ENCODE peak calls at places on chromosomes 11 and 22, in six cellular contexts. One of them, this sample, is unnamed.

GRCh38 chr11:43575931-43576833 is 104.4 kb upstream of the HSD17B12 start:
- DNase-seq in heart right ventricle: no peak
- DNase-seq in kidney epithelial cell: no peak
- DNase-seq in foreskin fibroblast: no peak
- DNase-seq in cardiac fibroblast: peak
- DNase-seq in fibroblast of lung: no peak
- DNase-seq in this sample: no peak

GRCh38 chr22:45154383-45154782 is 9.3 kb upstream of the NUP50 start:
- DNase-seq in kidney epithelial cell: no peak
- DNase-seq in fibroblast of lung: peak
- DNase-seq in cardiac fibroblast: peak
- DNase-seq in foreskin fibroblast: peak
- DNase-seq in heart right ventricle: no peak
- DNase-seq in this sample: no peak

GRCh38 chr11:83078269-83078668 is 6.6 kb upstream of the RAB30 start:
- DNase-seq in fibroblast of lung: no peak
- DNase-seq in kidney epithelial cell: no peak
- DNase-seq in heart right ventricle: no peak
- DNase-seq in cardiac fibroblast: no peak
- DNase-seq in foreskin fibroblast: no peak
- DNase-seq in this sample: no peak

GRCh38 chr11:102451693-102452460 is 688 bp downstream of the TMEM123 start:
- DNase-seq in kidney epithelial cell: no peak
- DNase-seq in heart right ventricle: peak
- DNase-seq in cardiac fibroblast: peak
- DNase-seq in fibroblast of lung: peak
- DNase-seq in foreskin fibroblast: no peak
- DNase-seq in this sample: peak

GRCh38 chr11:73173755-73174494 is 31.8 kb upstream of the FCHSD2 start:
- DNase-seq in cardiac fibroblast: no peak
- DNase-seq in heart right ventricle: peak
- DNase-seq in kidney epithelial cell: no peak
- DNase-seq in fibroblast of lung: no peak
- DNase-seq in foreskin fibroblast: no peak
- DNase-seq in this sample: no peak

GRCh38 chr22:36911887-36912661 is 1.4 kb upstream of the CSF2RB start:
- DNase-seq in kidney epithelial cell: no peak
- DNase-seq in foreskin fibroblast: no peak
- DNase-seq in cardiac fibroblast: no peak
- DNase-seq in heart right ventricle: no peak
- DNase-seq in fibroblast of lung: no peak
- DNase-seq in this sample: no peak

GRCh38 chr22:32826537-32826936 is 25.0 kb downstream of the TIMP3 start:
- DNase-seq in heart right ventricle: no peak
- DNase-seq in fibroblast of lung: no peak
- DNase-seq in kidney epithelial cell: no peak
- DNase-seq in cardiac fibroblast: no peak
- DNase-seq in foreskin fibroblast: no peak
- DNase-seq in this sample: no peak

GRCh38 chr11:15278129-15278528 is 163.4 kb downstream of the INSC start:
- DNase-seq in cardiac fibroblast: peak
- DNase-seq in heart right ventricle: no peak
- DNase-seq in kidney epithelial cell: no peak
- DNase-seq in fibroblast of lung: peak
- DNase-seq in foreskin fibroblast: no peak
- DNase-seq in this sample: no peak

GRCh38 chr11:70481625-70482528 is 83.5 kb downstream of the CTTN start:
- DNase-seq in kidney epithelial cell: peak
- DNase-seq in cardiac fibroblast: peak
- DNase-seq in heart right ventricle: peak
- DNase-seq in fibroblast of lung: peak
- DNase-seq in foreskin fibroblast: peak
- DNase-seq in this sample: no peak

GRCh38 chr11:105144887-105145286 is 5.3 kb upstream of the CARD18 start:
- DNase-seq in kidney epithelial cell: peak
- DNase-seq in cardiac fibroblast: peak
- DNase-seq in foreskin fibroblast: peak
- DNase-seq in fibroblast of lung: peak
- DNase-seq in heart right ventricle: no peak
- DNase-seq in this sample: no peak

GRCh38 chr11:66020618-66021357 is 5.5 kb downstream of the CATSPER1 start:
- DNase-seq in kidney epithelial cell: peak
- DNase-seq in fibroblast of lung: peak
- DNase-seq in heart right ventricle: no peak
- DNase-seq in cardiac fibroblast: peak
- DNase-seq in foreskin fibroblast: peak
- DNase-seq in this sample: no peak

GRCh38 chr11:22928207-22928917 is 68.1 kb upstream of the CCDC179 start:
- DNase-seq in foreskin fibroblast: no peak
- DNase-seq in fibroblast of lung: no peak
- DNase-seq in heart right ventricle: no peak
- DNase-seq in kidney epithelial cell: no peak
- DNase-seq in cardiac fibroblast: peak
- DNase-seq in this sample: no peak

GRCh38 chr11:128505449-128506058 is 81.8 kb downstream of the ETS1 start:
- DNase-seq in fibroblast of lung: no peak
- DNase-seq in kidney epithelial cell: no peak
- DNase-seq in heart right ventricle: no peak
- DNase-seq in cardiac fibroblast: peak
- DNase-seq in foreskin fibroblast: no peak
- DNase-seq in this sample: no peak

GRCh38 chr11:131297441-131297840 is 73.0 kb upstream of the NTM start:
- DNase-seq in cardiac fibroblast: no peak
- DNase-seq in foreskin fibroblast: no peak
- DNase-seq in fibroblast of lung: no peak
- DNase-seq in kidney epithelial cell: no peak
- DNase-seq in heart right ventricle: no peak
- DNase-seq in this sample: no peak

GRCh38 chr22:40276877-40277823 is 69.2 kb upstream of the ADSL start:
- DNase-seq in fibroblast of lung: peak
- DNase-seq in heart right ventricle: peak
- DNase-seq in cardiac fibroblast: peak
- DNase-seq in kidney epithelial cell: no peak
- DNase-seq in foreskin fibroblast: no peak
- DNase-seq in this sample: no peak

GRCh38 chr22:36610056-36610455 is 81.1 kb upstream of the EIF3D start:
- DNase-seq in foreskin fibroblast: no peak
- DNase-seq in kidney epithelial cell: no peak
- DNase-seq in heart right ventricle: no peak
- DNase-seq in cardiac fibroblast: no peak
- DNase-seq in fibroblast of lung: no peak
- DNase-seq in this sample: no peak

GRCh38 chr11:653837-654236 is 16.8 kb downstream of the DRD4 start:
- DNase-seq in foreskin fibroblast: no peak
- DNase-seq in heart right ventricle: no peak
- DNase-seq in kidney epithelial cell: no peak
- DNase-seq in cardiac fibroblast: no peak
- DNase-seq in fibroblast of lung: no peak
- DNase-seq in this sample: no peak

GRCh38 chr11:19288256-19288655 is 47.5 kb upstream of the E2F8 start:
- DNase-seq in kidney epithelial cell: no peak
- DNase-seq in heart right ventricle: no peak
- DNase-seq in foreskin fibroblast: no peak
- DNase-seq in cardiac fibroblast: no peak
- DNase-seq in fibroblast of lung: no peak
- DNase-seq in this sample: no peak

GRCh38 chr11:70480711-70481110 is 82.4 kb downstream of the CTTN start:
- DNase-seq in kidney epithelial cell: no peak
- DNase-seq in cardiac fibroblast: no peak
- DNase-seq in fibroblast of lung: no peak
- DNase-seq in foreskin fibroblast: no peak
- DNase-seq in heart right ventricle: no peak
- DNase-seq in this sample: no peak

GRCh38 chr11:124409906-124410305 is 11.1 kb upstream of the OR8B3 start:
- DNase-seq in kidney epithelial cell: no peak
- DNase-seq in heart right ventricle: no peak
- DNase-seq in fibroblast of lung: no peak
- DNase-seq in foreskin fibroblast: no peak
- DNase-seq in cardiac fibroblast: no peak
- DNase-seq in this sample: no peak

GRCh38 chr11:128453444-128454336 is 133.7 kb downstream of the ETS1 start:
- DNase-seq in heart right ventricle: peak
- DNase-seq in cardiac fibroblast: peak
- DNase-seq in foreskin fibroblast: peak
- DNase-seq in fibroblast of lung: peak
- DNase-seq in kidney epithelial cell: peak
- DNase-seq in this sample: no peak

GRCh38 chr22:43411981-43412807 is at the start of gene MPPED1:
- DNase-seq in kidney epithelial cell: no peak
- DNase-seq in foreskin fibroblast: no peak
- DNase-seq in cardiac fibroblast: no peak
- DNase-seq in heart right ventricle: no peak
- DNase-seq in fibroblast of lung: no peak
- DNase-seq in this sample: no peak
- H3K4me3 ChIP-seq in kidney epithelial cell: no peak
- H3K4me3 ChIP-seq in foreskin fibroblast: no peak
- H3K4me3 ChIP-seq in cardiac fibroblast: no peak
- H3K4me3 ChIP-seq in heart right ventricle: no peak
- H3K4me3 ChIP-seq in fibroblast of lung: no peak
- H3K4me3 ChIP-seq in this sample: no peak

GRCh38 chr11:92826136-92826535 is 143.3 kb upstream of the MTNR1B start:
- DNase-seq in fibroblast of lung: peak
- DNase-seq in foreskin fibroblast: no peak
- DNase-seq in heart right ventricle: no peak
- DNase-seq in cardiac fibroblast: peak
- DNase-seq in kidney epithelial cell: peak
- DNase-seq in this sample: no peak

GRCh38 chr11:92827132-92827531 is 142.3 kb upstream of the MTNR1B start:
- DNase-seq in kidney epithelial cell: no peak
- DNase-seq in foreskin fibroblast: no peak
- DNase-seq in heart right ventricle: no peak
- DNase-seq in fibroblast of lung: peak
- DNase-seq in cardiac fibroblast: no peak
- DNase-seq in this sample: no peak

GRCh38 chr11:92829121-92829520 is 140.3 kb upstream of the MTNR1B start:
- DNase-seq in foreskin fibroblast: no peak
- DNase-seq in fibroblast of lung: no peak
- DNase-seq in heart right ventricle: no peak
- DNase-seq in cardiac fibroblast: no peak
- DNase-seq in kidney epithelial cell: no peak
- DNase-seq in this sample: no peak

GRCh38 chr11:92828576-92828975 is 140.9 kb upstream of the MTNR1B start:
- DNase-seq in cardiac fibroblast: no peak
- DNase-seq in kidney epithelial cell: no peak
- DNase-seq in heart right ventricle: no peak
- DNase-seq in fibroblast of lung: no peak
- DNase-seq in foreskin fibroblast: no peak
- DNase-seq in this sample: no peak

DNA sequence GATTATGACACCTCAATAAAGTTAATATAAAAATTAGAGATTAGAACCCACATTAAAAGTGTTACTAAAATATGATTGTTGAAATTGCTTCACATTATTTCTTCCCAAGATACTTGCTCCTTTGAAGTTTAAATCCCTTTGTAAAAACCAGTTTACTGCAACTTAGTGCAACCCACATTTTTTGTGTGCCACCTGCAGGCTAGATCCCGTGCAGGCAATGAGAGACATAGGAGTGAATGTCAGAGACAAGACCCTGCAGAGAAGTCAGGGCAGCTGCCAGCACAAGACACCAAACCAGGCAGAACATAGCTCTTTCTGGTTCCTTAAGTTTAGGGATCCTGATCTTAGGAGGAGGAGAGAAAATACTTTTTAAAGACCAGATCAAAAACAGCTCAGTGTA is 142.9 kb upstream of the MTNR1B start:
- DNase-seq in fibroblast of lung: no peak
- DNase-seq in cardiac fibroblast: no peak
- DNase-seq in foreskin fibroblast: no peak
- DNase-seq in kidney epithelial cell: no peak
- DNase-seq in heart right ventricle: no peak
- DNase-seq in this sample: no peak
- TF ChIP-seq CTCF in fibroblast of lung: no peak
- TF ChIP-seq CTCF in cardiac fibroblast: no peak
- TF ChIP-seq CTCF in foreskin fibroblast: no peak
- TF ChIP-seq CTCF in kidney epithelial cell: no peak
- TF ChIP-seq CTCF in heart right ventricle: peak
- TF ChIP-seq CTCF in this sample: no peak

DNA sequence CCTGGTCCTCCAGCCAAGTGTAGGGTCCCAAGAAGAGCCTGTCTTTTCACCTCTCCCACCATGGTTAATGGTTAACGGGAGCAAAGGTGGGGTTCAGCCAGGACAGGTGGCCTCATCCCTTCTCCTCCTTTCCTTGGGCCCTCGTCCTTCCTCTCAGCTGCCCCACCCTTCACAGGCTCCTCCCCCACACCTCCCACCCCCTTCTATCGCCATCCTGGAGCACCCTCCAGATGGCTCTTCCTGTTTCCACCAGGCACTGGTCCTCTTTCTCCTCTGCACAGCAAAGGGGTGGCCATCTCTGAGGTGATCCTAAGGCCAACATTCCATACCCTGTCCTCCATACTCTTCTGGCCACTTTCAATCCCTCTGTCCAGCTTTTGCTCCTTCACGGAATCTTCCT is 48.9 kb downstream of the SLC22A12 start:
- DNase-seq in kidney epithelial cell: no peak
- DNase-seq in cardiac fibroblast: no peak
- DNase-seq in foreskin fibroblast: no peak
- DNase-seq in heart right ventricle: no peak
- DNase-seq in fibroblast of lung: no peak
- DNase-seq in this sample: no peak
- H3K4me3 ChIP-seq in kidney epithelial cell: no peak
- H3K4me3 ChIP-seq in cardiac fibroblast: no peak
- H3K4me3 ChIP-seq in foreskin fibroblast: no peak
- H3K4me3 ChIP-seq in heart right ventricle: no peak
- H3K4me3 ChIP-seq in fibroblast of lung: no peak
- H3K4me3 ChIP-seq in this sample: no peak

GRCh38 chr22:21771631-21771976 is 36.0 kb upstream of the YPEL1 start:
- DNase-seq in kidney epithelial cell: no peak
- DNase-seq in fibroblast of lung: no peak
- DNase-seq in cardiac fibroblast: no peak
- DNase-seq in foreskin fibroblast: no peak
- DNase-seq in heart right ventricle: no peak
- DNase-seq in this sample: no peak

GRCh38 chr22:21778705-21779363 is 43.2 kb upstream of the YPEL1 start:
- DNase-seq in cardiac fibroblast: peak
- DNase-seq in heart right ventricle: no peak
- DNase-seq in fibroblast of lung: peak
- DNase-seq in foreskin fibroblast: peak
- DNase-seq in kidney epithelial cell: peak
- DNase-seq in this sample: no peak

GRCh38 chr22:21779444-21779843 is 43.9 kb upstream of the YPEL1 start:
- DNase-seq in heart right ventricle: no peak
- DNase-seq in cardiac fibroblast: no peak
- DNase-seq in foreskin fibroblast: no peak
- DNase-seq in kidney epithelial cell: no peak
- DNase-seq in fibroblast of lung: no peak
- DNase-seq in this sample: no peak

GRCh38 chr22:21780259-21780658 is 44.7 kb upstream of the YPEL1 start:
- DNase-seq in heart right ventricle: no peak
- DNase-seq in kidney epithelial cell: no peak
- DNase-seq in foreskin fibroblast: no peak
- DNase-seq in fibroblast of lung: no peak
- DNase-seq in cardiac fibroblast: no peak
- DNase-seq in this sample: no peak

DNA sequence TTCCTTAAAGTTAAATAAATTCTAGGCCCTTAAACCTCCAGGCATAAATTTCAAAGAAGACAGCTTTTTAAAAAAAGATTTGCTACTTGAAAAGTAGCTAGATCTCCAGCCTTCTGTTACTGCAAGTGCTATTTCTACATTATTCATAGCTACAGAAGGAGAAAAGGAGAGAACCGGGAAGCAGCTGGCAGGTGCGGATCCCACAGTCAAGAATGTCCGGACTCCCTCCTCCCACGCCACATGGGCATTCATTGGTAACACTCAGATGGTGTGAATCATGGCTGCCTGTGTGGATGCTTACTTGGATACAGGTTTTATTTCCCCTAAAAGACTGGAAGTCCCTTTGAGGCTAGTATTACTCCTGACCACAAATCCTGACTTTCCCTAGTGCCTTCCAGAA is 39.5 kb upstream of the YPEL1 start:
- DNase-seq in fibroblast of lung: no peak
- DNase-seq in foreskin fibroblast: peak
- DNase-seq in heart right ventricle: no peak
- DNase-seq in kidney epithelial cell: peak
- DNase-seq in cardiac fibroblast: peak
- DNase-seq in this sample: no peak
- TF ChIP-seq CTCF in fibroblast of lung: no peak
- TF ChIP-seq CTCF in foreskin fibroblast: no peak
- TF ChIP-seq CTCF in heart right ventricle: no peak
- TF ChIP-seq CTCF in kidney epithelial cell: no peak
- TF ChIP-seq CTCF in cardiac fibroblast: no peak
- TF ChIP-seq CTCF in this sample: no peak